ENCODE peak calls at places on chromosomes 1 and 21, in four cellular contexts. One of them, this sample, is unnamed.

GRCh38 chr1:228802386-228803221 is 67.3 kb downstream of the RHOU start:
- DNase-seq in neuronal stem cell: no peak
- DNase-seq in OCI-LY7: no peak
- DNase-seq in K562: no peak
- DNase-seq in this sample: no peak

GRCh38 chr1:179021873-179022272 is 3.8 kb upstream of the FAM20B start:
- DNase-seq in OCI-LY7: no peak
- DNase-seq in K562: no peak
- DNase-seq in neuronal stem cell: no peak
- DNase-seq in this sample: no peak

GRCh38 chr1:116738673-116739370 is 15.4 kb upstream of the CD2 start:
- DNase-seq in OCI-LY7: peak
- DNase-seq in neuronal stem cell: no peak
- DNase-seq in K562: no peak
- DNase-seq in this sample: no peak

GRCh38 chr1:57845041-57845440 is 421.2 kb upstream of the DAB1 start:
- DNase-seq in OCI-LY7: no peak
- DNase-seq in K562: no peak
- DNase-seq in neuronal stem cell: no peak
- DNase-seq in this sample: no peak

GRCh38 chr1:222643937-222644648 is 26.2 kb downstream of the MIA3 start:
- DNase-seq in K562: peak
- DNase-seq in OCI-LY7: peak
- DNase-seq in neuronal stem cell: peak
- DNase-seq in this sample: peak

GRCh38 chr1:84339503-84339902 is 38.0 kb downstream of the SAMD13 start:
- DNase-seq in K562: no peak
- DNase-seq in OCI-LY7: no peak
- DNase-seq in neuronal stem cell: no peak
- DNase-seq in this sample: no peak

GRCh38 chr1:59413327-59413720 is 116.4 kb downstream of the FGGY start:
- DNase-seq in K562: no peak
- DNase-seq in neuronal stem cell: no peak
- DNase-seq in OCI-LY7: no peak
- DNase-seq in this sample: no peak

GRCh38 chr1:39081266-39082139 is 55.4 kb downstream of the NDUFS5 start:
- DNase-seq in K562: peak
- DNase-seq in OCI-LY7: no peak
- DNase-seq in neuronal stem cell: no peak
- DNase-seq in this sample: no peak

GRCh38 chr1:61842863-61843514 is 100.7 kb downstream of the PATJ start:
- DNase-seq in OCI-LY7: no peak
- DNase-seq in K562: no peak
- DNase-seq in neuronal stem cell: no peak
- DNase-seq in this sample: no peak

GRCh38 chr21:25528511-25528910 is 78.8 kb downstream of the MRPL39 start:
- DNase-seq in OCI-LY7: no peak
- DNase-seq in neuronal stem cell: no peak
- DNase-seq in K562: no peak
- DNase-seq in this sample: no peak

GRCh38 chr1:181424786-181425403 is 58.4 kb upstream of the CACNA1E start:
- DNase-seq in neuronal stem cell: peak
- DNase-seq in K562: peak
- DNase-seq in OCI-LY7: peak
- DNase-seq in this sample: peak

GRCh38 chr1:28508435-28508754 is 2.6 kb downstream of the RCC1 start:
- DNase-seq in K562: no peak
- DNase-seq in neuronal stem cell: no peak
- DNase-seq in OCI-LY7: peak
- DNase-seq in this sample: peak

GRCh38 chr1:228408869-228409805 is 2.5 kb upstream of the TRIM11 start:
- DNase-seq in neuronal stem cell: no peak
- DNase-seq in OCI-LY7: no peak
- DNase-seq in K562: no peak
- DNase-seq in this sample: no peak

GRCh38 chr1:116956378-116956777 is 45.2 kb upstream of the CD101 start:
- DNase-seq in neuronal stem cell: no peak
- DNase-seq in K562: no peak
- DNase-seq in OCI-LY7: no peak
- DNase-seq in this sample: no peak

GRCh38 chr1:151831605-151832004 is at the start of gene RORC:
- DNase-seq in K562: no peak
- DNase-seq in neuronal stem cell: no peak
- DNase-seq in OCI-LY7: no peak
- DNase-seq in this sample: no peak

GRCh38 chr1:96598416-96599168 is 123.0 kb upstream of the PTBP2 start:
- DNase-seq in neuronal stem cell: no peak
- DNase-seq in OCI-LY7: no peak
- DNase-seq in K562: no peak
- DNase-seq in this sample: no peak

GRCh38 chr21:27077501-27077900 is 110.6 kb upstream of the ADAMTS5 start:
- DNase-seq in K562: no peak
- DNase-seq in neuronal stem cell: no peak
- DNase-seq in OCI-LY7: no peak
- DNase-seq in this sample: no peak

GRCh38 chr1:81242103-81242502 is 558.6 kb upstream of the ADGRL2 start:
- DNase-seq in OCI-LY7: no peak
- DNase-seq in neuronal stem cell: no peak
- DNase-seq in K562: no peak
- DNase-seq in this sample: no peak

GRCh38 chr21:46172863-46173528 is 11.3 kb downstream of the SPATC1L start:
- DNase-seq in neuronal stem cell: no peak
- DNase-seq in K562: no peak
- DNase-seq in OCI-LY7: no peak
- DNase-seq in this sample: no peak

DNA sequence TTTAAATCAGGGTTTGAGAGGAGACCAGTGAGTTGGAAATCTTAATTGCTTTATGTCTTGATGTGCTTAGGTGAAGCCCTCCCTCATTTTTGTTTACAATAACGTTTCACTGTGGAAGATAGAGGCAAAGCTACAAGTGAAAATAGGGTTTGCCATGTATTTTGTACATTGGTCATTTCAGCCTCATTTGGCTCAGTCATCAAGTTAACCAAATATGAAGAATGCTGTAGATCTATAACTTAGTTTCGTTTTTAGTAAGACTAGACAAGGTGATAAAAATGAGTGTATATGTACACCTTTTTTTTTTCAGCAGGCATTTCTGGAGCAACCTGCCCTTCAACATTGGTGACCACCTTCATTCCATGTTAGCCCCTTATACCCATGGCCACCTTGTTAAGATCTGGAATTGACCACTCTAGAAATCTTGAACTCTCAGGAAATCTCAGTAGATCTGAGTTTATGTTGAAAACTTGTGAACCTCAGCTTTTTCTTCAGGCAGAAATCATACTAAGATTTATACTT is 2.9 kb downstream of the NFYC start:
- DNase-seq in K562: no peak
- DNase-seq in OCI-LY7: no peak
- DNase-seq in neuronal stem cell: no peak
- DNase-seq in this sample: no peak
- H3K4me2 ChIP-seq in K562: no peak
- H3K4me2 ChIP-seq in OCI-LY7: peak
- H3K4me2 ChIP-seq in neuronal stem cell: no peak
- H3K4me2 ChIP-seq in this sample: peak

DNA sequence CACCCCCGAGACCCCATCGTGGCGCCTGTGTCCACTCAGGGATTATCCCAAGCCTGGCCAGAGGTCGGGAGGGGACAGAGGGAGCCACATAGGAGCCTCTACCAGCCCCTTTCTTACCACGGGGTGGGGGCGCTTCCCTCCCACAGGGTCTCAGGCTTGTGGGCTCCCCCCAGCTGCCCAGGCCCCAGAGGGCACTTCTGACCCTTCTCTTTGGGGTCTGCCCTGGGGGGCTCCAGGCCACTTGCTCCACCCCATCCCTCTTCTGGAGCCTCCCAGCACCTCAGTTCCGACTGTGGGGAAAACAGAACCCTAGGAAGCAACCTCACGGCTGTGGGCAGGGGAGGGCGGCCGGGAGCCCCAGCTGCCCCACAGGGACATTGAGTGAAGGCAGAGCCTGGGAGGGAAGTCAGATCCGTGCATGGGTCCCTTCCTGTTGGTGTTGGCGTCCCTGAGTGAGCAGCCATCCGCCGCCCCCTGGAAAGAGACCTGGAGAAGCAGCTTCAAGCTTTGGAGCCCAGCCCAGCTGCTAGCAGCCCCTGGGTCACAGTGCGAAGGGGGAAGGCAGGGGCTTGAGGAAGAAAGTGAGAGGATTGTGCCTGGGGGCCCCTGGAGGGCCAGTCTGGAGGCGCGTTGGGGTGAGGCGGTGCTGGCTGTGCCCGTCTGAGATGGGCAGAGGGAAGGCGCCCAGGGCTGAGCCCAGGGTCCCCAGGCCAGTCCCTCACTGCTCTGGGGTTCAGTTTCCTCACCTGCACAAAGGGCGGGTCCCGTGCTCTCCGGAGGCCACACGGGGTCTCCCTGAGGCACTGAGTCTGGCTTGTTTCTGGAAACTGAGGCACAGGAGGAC is 22.1 kb downstream of the RRP1 start:
- DNase-seq in neuronal stem cell: no peak
- DNase-seq in K562: no peak
- DNase-seq in OCI-LY7: no peak
- DNase-seq in this sample: no peak
- H3K4me2 ChIP-seq in neuronal stem cell: no peak
- H3K4me2 ChIP-seq in K562: peak
- H3K4me2 ChIP-seq in OCI-LY7: peak
- H3K4me2 ChIP-seq in this sample: peak

GRCh38 chr21:38486705-38487104 is 11.6 kb downstream of the ERG start:
- DNase-seq in K562: no peak
- DNase-seq in neuronal stem cell: no peak
- DNase-seq in OCI-LY7: no peak
- DNase-seq in this sample: no peak
- H3K4me2 ChIP-seq in K562: no peak
- H3K4me2 ChIP-seq in neuronal stem cell: no peak
- H3K4me2 ChIP-seq in OCI-LY7: no peak
- H3K4me2 ChIP-seq in this sample: no peak

DNA sequence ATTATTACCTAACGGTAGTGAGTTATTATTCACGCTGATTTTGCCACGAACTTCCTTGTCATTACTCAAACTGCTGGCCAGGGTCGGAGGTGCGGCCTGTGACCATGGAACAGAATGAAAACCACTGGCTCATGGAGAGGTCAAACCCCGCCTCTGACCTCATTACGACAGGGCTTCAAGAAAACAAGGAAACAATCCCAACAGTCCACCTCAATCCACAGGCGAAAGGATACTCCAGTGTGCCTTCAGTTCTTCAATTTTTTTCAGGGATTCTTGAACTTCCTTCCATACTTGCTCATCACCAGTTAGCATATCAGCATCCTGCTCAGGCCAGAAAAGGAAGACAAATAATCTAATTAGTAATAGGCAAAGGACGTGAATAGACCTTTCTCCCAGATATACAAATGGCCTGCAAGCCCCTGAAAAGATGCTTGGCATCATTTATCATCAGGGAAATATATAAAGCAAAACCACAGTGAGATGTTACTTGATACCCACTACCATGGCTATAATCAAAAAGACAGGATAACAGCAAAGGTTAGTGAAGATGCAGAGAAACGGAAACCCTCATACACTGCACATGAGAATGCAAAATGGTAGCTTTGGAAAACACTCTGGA is 643.4 kb downstream of the SMYD3 start:
- DNase-seq in neuronal stem cell: no peak
- DNase-seq in K562: no peak
- DNase-seq in OCI-LY7: no peak
- DNase-seq in this sample: no peak
- H3K4me2 ChIP-seq in neuronal stem cell: no peak
- H3K4me2 ChIP-seq in K562: no peak
- H3K4me2 ChIP-seq in OCI-LY7: no peak
- H3K4me2 ChIP-seq in this sample: no peak

DNA sequence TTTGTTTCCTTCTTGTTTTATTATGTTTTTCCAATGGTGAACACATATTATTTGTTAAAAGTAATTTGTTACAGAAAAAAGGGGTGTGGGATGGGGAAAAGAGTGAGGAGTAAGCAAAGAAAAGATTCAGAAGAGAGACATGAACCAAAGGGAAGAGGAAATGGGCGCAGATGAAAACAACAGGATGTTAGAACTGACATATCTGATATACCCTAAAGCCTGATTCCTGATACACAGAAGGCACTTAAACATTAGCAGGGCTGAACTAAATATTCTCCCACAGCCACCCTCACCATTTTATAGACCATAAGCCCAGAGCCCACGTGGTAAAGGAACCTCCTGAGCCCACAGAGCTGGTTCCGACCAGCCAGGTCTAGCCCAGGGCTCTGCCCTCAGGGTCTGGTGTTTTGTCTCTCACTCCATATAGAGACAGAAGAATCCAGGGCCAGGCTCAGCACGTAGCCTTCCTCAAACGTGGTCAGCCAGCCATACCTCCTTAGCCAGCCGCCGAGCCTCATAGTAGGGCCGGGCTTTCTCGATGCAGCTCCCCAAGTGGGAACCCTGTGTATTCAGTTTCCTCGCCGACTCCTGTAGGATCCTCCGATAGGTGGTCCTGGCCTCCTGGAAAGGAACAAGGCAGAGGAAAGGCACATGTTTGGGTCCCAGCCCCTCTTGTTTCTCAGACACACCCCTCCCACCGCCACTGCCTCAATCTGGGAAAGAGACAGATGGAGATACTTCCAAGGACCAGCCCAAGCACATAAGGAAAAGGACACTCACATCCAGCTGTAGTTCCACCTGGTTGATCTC is 9.5 kb downstream of the SH3BP5L start:
- DNase-seq in K562: peak
- DNase-seq in OCI-LY7: no peak
- DNase-seq in neuronal stem cell: no peak
- DNase-seq in this sample: no peak
- H3K4me2 ChIP-seq in K562: no peak
- H3K4me2 ChIP-seq in OCI-LY7: no peak
- H3K4me2 ChIP-seq in neuronal stem cell: no peak
- H3K4me2 ChIP-seq in this sample: no peak

This sample was measured in Karpas-422.